ENCODE peak calls at places on chromosomes 7 and 10, in ten cellular contexts. N is brain microvascular endothelial cell, R is PC-3, Z is colonic mucosa, P is heart right ventricle, J is psoas muscle, T is kidney, I is AG04450, A is upper lobe of right lung, Y is A673. D is an unnamed sample.

GRCh38 chr7:31747553-31747952 is 60.5 kb downstream of the PPP1R17 start:
- DNase-seq in N (no peak), R (peak; percentile 62), Z (peak; percentile 19), P (no peak), J (no peak), T (no peak), I (no peak), A (no peak), Y (no peak), D (no peak)

GRCh38 chr10:50316695-50317648 is 65.7 kb upstream of the ASAH2 start:
- DNase-seq in N (no peak), R (peak; percentile 56), Z (no peak), P (no peak), J (no peak), T (no peak), I (no peak), A (no peak), Y (no peak), D (no peak)

GRCh38 chr10:2950546-2950945 is 116.8 kb upstream of the PFKP start:
- DNase-seq in N (no peak), R (no peak), Z (no peak), P (no peak), J (no peak), T (no peak), I (no peak), A (no peak), Y (no peak), D (no peak)

GRCh38 chr7:91263359-91264082 is 712 bp upstream of the FZD1 start:
- DNase-seq in N (no peak), R (peak; percentile 27), Z (peak; percentile 46), P (peak; percentile 59), J (peak; percentile 42), T (peak; percentile 85), I (no peak), A (peak; percentile 75), Y (peak; percentile 84), D (peak; percentile 50)

GRCh38 chr7:32163141-32163806 is 93.1 kb upstream of the PDE1C start:
- DNase-seq in N (peak; percentile 94), R (peak; percentile 94), Z (peak; percentile 38), P (peak; percentile 37), J (peak; percentile 41), T (no peak), I (no peak), A (no peak), Y (peak; percentile 83), D (no peak)

GRCh38 chr10:26697922-26698608 is 564 bp downstream of the PDSS1 start:
- DNase-seq in N (no peak), R (peak; percentile 5), Z (no peak), P (no peak), J (no peak), T (peak; percentile 77), I (no peak), A (no peak), Y (no peak), D (no peak)

GRCh38 chr7:126401918-126402317 is 850.8 kb downstream of the GRM8 start:
- DNase-seq in N (no peak), R (no peak), Z (no peak), P (no peak), J (no peak), T (no peak), I (no peak), A (no peak), Y (no peak), D (no peak)

GRCh38 chr10:68043030-68043429 is 32.1 kb downstream of the HERC4 start:
- DNase-seq in N (no peak), R (peak; percentile 32), Z (no peak), P (no peak), J (no peak), T (no peak), I (no peak), A (no peak), Y (no peak), D (no peak)

GRCh38 chr10:24209421-24209770 is 458 bp downstream of the KIAA1217 start:
- DNase-seq in N (peak; percentile 32), R (peak; percentile 72), Z (no peak), P (no peak), J (peak; percentile 30), T (no peak), I (no peak), A (no peak), Y (peak; percentile 83), D (no peak)

GRCh38 chr10:73920084-73920483 is 9.2 kb downstream of the PLAU start:
- DNase-seq in N (no peak), R (peak; percentile 67), Z (peak; percentile 32), P (peak; percentile 42), J (peak; percentile 68), T (peak; percentile 75), I (no peak), A (no peak), Y (peak; percentile 30), D (no peak)

GRCh38 chr7:97973206-97973658 is 16.8 kb downstream of the OCM2 start:
- DNase-seq in N (no peak), R (no peak), Z (no peak), P (no peak), J (no peak), T (no peak), I (no peak), A (no peak), Y (no peak), D (peak; percentile 71)

GRCh38 chr7:130037703-130038102 is 13.5 kb downstream of the ZC3HC1 start:
- DNase-seq in N (no peak), R (peak; percentile 26), Z (no peak), P (no peak), J (no peak), T (no peak), I (no peak), A (no peak), Y (no peak), D (no peak)

GRCh38 chr7:128959296-128959695 is 21.6 kb downstream of the IRF5 start:
- DNase-seq in N (no peak), R (no peak), Z (no peak), P (no peak), J (no peak), T (no peak), I (no peak), A (no peak), Y (no peak), D (no peak)

GRCh38 chr10:57715233-57715632 is 552.5 kb downstream of the IPMK start:
- DNase-seq in N (no peak), R (no peak), Z (no peak), P (no peak), J (no peak), T (no peak), I (no peak), A (no peak), Y (no peak), D (no peak)
- H3K27ac ChIP-seq in N (no peak overlapping the region), R (no peak overlapping the region), Z (no peak overlapping the region), P (no peak overlapping the region), J (no peak overlapping the region), T (no peak overlapping the region), I (no peak overlapping the region), A (no peak overlapping the region), Y (no peak overlapping the region), D (no peak overlapping the region)

GRCh38 chr7:28362812-28363211 is 49.5 kb upstream of the CREB5 start:
- DNase-seq in N (no peak), R (peak; percentile 25), Z (no peak), P (no peak), J (no peak), T (no peak), I (no peak), A (no peak), Y (no peak), D (no peak)
- TF ChIP-seq CTCF in N (peak; percentile 5), R (peak; percentile 61), Z (no peak), P (no peak), J (no peak), T (no peak), I (peak; percentile 14), A (peak; percentile 5), Y (peak; percentile 31), D (no peak)

GRCh38 chr7:15686957-15687644 is 618 bp upstream of the MEOX2 start:
- DNase-seq in N (no peak), R (no peak), Z (no peak), P (peak; percentile 12), J (no peak), T (no peak), I (no peak), A (no peak), Y (no peak), D (no peak)
- H3K27ac ChIP-seq in N (no peak overlapping the region), R (no peak overlapping the region), Z (no peak overlapping the region), P (peak overlapping the region; percentile 88), J (peak overlapping the region; percentile 76), T (no peak overlapping the region), I (no peak overlapping the region), A (peak overlapping the region; percentile 44), Y (no peak overlapping the region), D (no peak overlapping the region)

GRCh38 chr7:108167460-108167859 is 37.3 kb upstream of the LAMB4 start:
- DNase-seq in N (no peak), R (no peak), Z (no peak), P (no peak), J (no peak), T (no peak), I (no peak), A (no peak), Y (peak; percentile 37), D (no peak)

GRCh38 chr7:108164342-108164741 is 34.2 kb upstream of the LAMB4 start:
- DNase-seq in N (no peak), R (no peak), Z (no peak), P (no peak), J (no peak), T (no peak), I (no peak), A (no peak), Y (no peak), D (no peak)

GRCh38 chr7:108165726-108166125 is 35.6 kb upstream of the LAMB4 start:
- DNase-seq in N (no peak), R (no peak), Z (no peak), P (no peak), J (no peak), T (no peak), I (no peak), A (no peak), Y (no peak), D (no peak)

GRCh38 chr7:108166687-108167086 is 36.5 kb upstream of the LAMB4 start:
- DNase-seq in N (no peak), R (no peak), Z (no peak), P (no peak), J (no peak), T (no peak), I (no peak), A (no peak), Y (no peak), D (no peak)

GRCh38 chr7:108164946-108165345 is 34.8 kb upstream of the LAMB4 start:
- DNase-seq in N (no peak), R (no peak), Z (no peak), P (no peak), J (no peak), T (no peak), I (no peak), A (no peak), Y (no peak), D (no peak)
- TF ChIP-seq CTCF in N (peak; percentile 27), R (no peak), Z (no peak), P (no peak), J (no peak), T (no peak), I (no peak), A (no peak), Y (no peak), D (peak; percentile 5)

DNA sequence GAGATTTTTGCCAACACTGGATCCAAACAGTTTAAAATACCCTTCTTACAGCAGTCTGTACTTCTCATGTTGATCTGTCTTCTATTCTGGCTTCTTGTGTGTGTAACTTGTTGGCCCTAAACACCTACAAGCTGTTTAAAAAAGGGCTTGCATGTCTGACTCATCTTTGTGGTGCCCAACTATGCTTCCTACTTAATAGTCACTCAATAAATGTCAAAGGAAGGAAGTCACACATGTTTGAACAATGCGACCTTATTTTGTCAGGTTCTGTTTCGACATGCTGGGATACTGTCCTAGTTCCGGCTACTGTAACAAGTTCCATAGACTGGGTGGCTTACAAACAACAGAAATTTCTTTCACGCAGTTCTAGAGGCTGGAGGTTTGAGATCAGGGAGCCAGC is 9.4 kb upstream of the GRK5 start:
- DNase-seq in N (no peak), R (peak; percentile 58), Z (no peak), P (no peak), J (no peak), T (no peak), I (no peak), A (no peak), Y (no peak), D (no peak)
- H3K27ac ChIP-seq in N (no peak overlapping the region), R (no peak overlapping the region), Z (no peak overlapping the region), P (no peak overlapping the region), J (no peak overlapping the region), T (no peak overlapping the region), I (no peak overlapping the region), A (no peak overlapping the region), Y (no peak overlapping the region), D (no peak overlapping the region)